ENCODE peak calls at places on chromosomes 13 and 19, in six cellular contexts. One of them, this sample, is unnamed.
A peak's percentile ranks its signal among the peaks of the same experiment; 100 is the strongest.

GRCh38 chr13:48723168-48723567 is 69.4 kb downstream of the CYSLTR2 start:
- DNase-seq in hepatocyte: no peak
- DNase-seq in GM23338: no peak
- DNase-seq in PC-3: no peak
- DNase-seq in neural progenitor cell: no peak
- DNase-seq in MM.1S: no peak
- DNase-seq in this sample: no peak

GRCh38 chr19:49894879-49895565 is 1.7 kb downstream of the IL4I1 start:
- DNase-seq in hepatocyte: no peak
- DNase-seq in GM23338: no peak
- DNase-seq in PC-3: no peak
- DNase-seq in neural progenitor cell: no peak
- DNase-seq in MM.1S: no peak
- DNase-seq in this sample: no peak

GRCh38 chr13:33004454-33004853 is 11.8 kb upstream of the KL start:
- DNase-seq in hepatocyte: no peak
- DNase-seq in GM23338: peak; percentile 24
- DNase-seq in PC-3: no peak
- DNase-seq in neural progenitor cell: no peak
- DNase-seq in MM.1S: no peak
- DNase-seq in this sample: no peak

GRCh38 chr19:18193388-18194207 is 580 bp downstream of the MPV17L2 start:
- DNase-seq in hepatocyte: no peak
- DNase-seq in GM23338: no peak
- DNase-seq in PC-3: peak; percentile 24
- DNase-seq in neural progenitor cell: peak; percentile 45
- DNase-seq in MM.1S: no peak
- DNase-seq in this sample: peak; percentile 23

GRCh38 chr19:10648360-10648759 is 5.8 kb upstream of the ILF3 start:
- DNase-seq in hepatocyte: no peak
- DNase-seq in GM23338: no peak
- DNase-seq in PC-3: no peak
- DNase-seq in neural progenitor cell: no peak
- DNase-seq in MM.1S: no peak
- DNase-seq in this sample: no peak

GRCh38 chr19:50830266-50831025 is 2.9 kb downstream of the KLK15 start:
- DNase-seq in hepatocyte: no peak
- DNase-seq in GM23338: no peak
- DNase-seq in PC-3: no peak
- DNase-seq in neural progenitor cell: no peak
- DNase-seq in MM.1S: no peak
- DNase-seq in this sample: no peak

GRCh38 chr13:95300625-95301134 is 571 bp downstream of the ABCC4 start:
- DNase-seq in hepatocyte: peak; percentile 80
- DNase-seq in GM23338: peak; percentile 70
- DNase-seq in PC-3: peak; percentile 42
- DNase-seq in neural progenitor cell: peak; percentile 73
- DNase-seq in MM.1S: peak; percentile 46
- DNase-seq in this sample: peak; percentile 54

GRCh38 chr19:14517840-14518505 is at the start of gene DNAJB1:
- DNase-seq in hepatocyte: peak; percentile 92
- DNase-seq in GM23338: peak; percentile 70
- DNase-seq in PC-3: peak; percentile 76
- DNase-seq in neural progenitor cell: peak; percentile 79
- DNase-seq in MM.1S: peak; percentile 75
- DNase-seq in this sample: peak; percentile 77

GRCh38 chr13:105220063-105220462 is 1315.4 kb downstream of the EFNB2 start:
- DNase-seq in hepatocyte: no peak
- DNase-seq in GM23338: no peak
- DNase-seq in PC-3: no peak
- DNase-seq in neural progenitor cell: no peak
- DNase-seq in MM.1S: no peak
- DNase-seq in this sample: no peak

GRCh38 chr13:29901714-29902631 is 51.6 kb upstream of the UBL3 start:
- DNase-seq in hepatocyte: peak; percentile 73
- DNase-seq in GM23338: no peak
- DNase-seq in PC-3: peak; percentile 85
- DNase-seq in neural progenitor cell: no peak
- DNase-seq in MM.1S: peak; percentile 58
- DNase-seq in this sample: no peak

GRCh38 chr13:40536443-40537113 is 129.9 kb downstream of the FOXO1 start:
- DNase-seq in hepatocyte: peak; percentile 74
- DNase-seq in GM23338: no peak
- DNase-seq in PC-3: peak; percentile 12
- DNase-seq in neural progenitor cell: no peak
- DNase-seq in MM.1S: no peak
- DNase-seq in this sample: peak; percentile 25

GRCh38 chr13:99496322-99497142 is 4.7 kb upstream of the TM9SF2 start:
- DNase-seq in hepatocyte: no peak
- DNase-seq in GM23338: peak; percentile 67
- DNase-seq in PC-3: no peak
- DNase-seq in neural progenitor cell: no peak
- DNase-seq in MM.1S: peak; percentile 85
- DNase-seq in this sample: no peak

GRCh38 chr19:44891016-44891882 is at the start of gene TOMM40:
- DNase-seq in hepatocyte: peak; percentile 100
- DNase-seq in GM23338: peak; percentile 81
- DNase-seq in PC-3: no peak
- DNase-seq in neural progenitor cell: peak; percentile 100
- DNase-seq in MM.1S: no peak
- DNase-seq in this sample: peak; percentile 33

GRCh38 chr19:17627921-17628320 is 60.2 kb downstream of the UNC13A start:
- DNase-seq in hepatocyte: no peak
- DNase-seq in GM23338: no peak
- DNase-seq in PC-3: no peak
- DNase-seq in neural progenitor cell: no peak
- DNase-seq in MM.1S: no peak
- DNase-seq in this sample: no peak

GRCh38 chr13:33634526-33635111 is 183.3 kb upstream of the RFC3 start:
- DNase-seq in hepatocyte: no peak
- DNase-seq in GM23338: peak; percentile 11
- DNase-seq in PC-3: no peak
- DNase-seq in neural progenitor cell: no peak
- DNase-seq in MM.1S: no peak
- DNase-seq in this sample: no peak

GRCh38 chr19:46080561-46080960 is 39.8 kb upstream of the IGFL4 start:
- DNase-seq in hepatocyte: peak; percentile 26
- DNase-seq in GM23338: no peak
- DNase-seq in PC-3: peak; percentile 50
- DNase-seq in neural progenitor cell: no peak
- DNase-seq in MM.1S: no peak
- DNase-seq in this sample: no peak

GRCh38 chr19:7492142-7493055 is 3.6 kb upstream of the PEX11G start:
- DNase-seq in hepatocyte: no peak
- DNase-seq in GM23338: no peak
- DNase-seq in PC-3: no peak
- DNase-seq in neural progenitor cell: no peak
- DNase-seq in MM.1S: no peak
- DNase-seq in this sample: no peak

GRCh38 chr13:44967656-44968451 is 21.4 kb downstream of the NUFIP1 start:
- DNase-seq in hepatocyte: peak; percentile 33
- DNase-seq in GM23338: no peak
- DNase-seq in PC-3: peak; percentile 18
- DNase-seq in neural progenitor cell: no peak
- DNase-seq in MM.1S: no peak
- DNase-seq in this sample: no peak

GRCh38 chr19:12872255-12872654 is 9.0 kb downstream of the DNASE2 start:
- DNase-seq in hepatocyte: no peak
- DNase-seq in GM23338: peak; percentile 54
- DNase-seq in PC-3: peak; percentile 25
- DNase-seq in neural progenitor cell: no peak
- DNase-seq in MM.1S: no peak
- DNase-seq in this sample: no peak
- TF ChIP-seq EZH2phosphoT487 in hepatocyte: no peak
- TF ChIP-seq EZH2phosphoT487 in GM23338: no peak
- TF ChIP-seq EZH2phosphoT487 in PC-3: no peak
- TF ChIP-seq EZH2phosphoT487 in neural progenitor cell: no peak
- TF ChIP-seq EZH2phosphoT487 in MM.1S: no peak
- TF ChIP-seq EZH2phosphoT487 in this sample: no peak

GRCh38 chr13:110716235-110716505 is 2.7 kb downstream of the ING1 start:
- DNase-seq in hepatocyte: peak; percentile 64
- DNase-seq in GM23338: peak; percentile 46
- DNase-seq in PC-3: peak; percentile 40
- DNase-seq in neural progenitor cell: peak; percentile 57
- DNase-seq in MM.1S: peak; percentile 36
- DNase-seq in this sample: peak; percentile 29
- TF ChIP-seq EZH2phosphoT487 in hepatocyte: no peak
- TF ChIP-seq EZH2phosphoT487 in GM23338: no peak
- TF ChIP-seq EZH2phosphoT487 in PC-3: no peak
- TF ChIP-seq EZH2phosphoT487 in neural progenitor cell: no peak
- TF ChIP-seq EZH2phosphoT487 in MM.1S: no peak
- TF ChIP-seq EZH2phosphoT487 in this sample: no peak

DNA sequence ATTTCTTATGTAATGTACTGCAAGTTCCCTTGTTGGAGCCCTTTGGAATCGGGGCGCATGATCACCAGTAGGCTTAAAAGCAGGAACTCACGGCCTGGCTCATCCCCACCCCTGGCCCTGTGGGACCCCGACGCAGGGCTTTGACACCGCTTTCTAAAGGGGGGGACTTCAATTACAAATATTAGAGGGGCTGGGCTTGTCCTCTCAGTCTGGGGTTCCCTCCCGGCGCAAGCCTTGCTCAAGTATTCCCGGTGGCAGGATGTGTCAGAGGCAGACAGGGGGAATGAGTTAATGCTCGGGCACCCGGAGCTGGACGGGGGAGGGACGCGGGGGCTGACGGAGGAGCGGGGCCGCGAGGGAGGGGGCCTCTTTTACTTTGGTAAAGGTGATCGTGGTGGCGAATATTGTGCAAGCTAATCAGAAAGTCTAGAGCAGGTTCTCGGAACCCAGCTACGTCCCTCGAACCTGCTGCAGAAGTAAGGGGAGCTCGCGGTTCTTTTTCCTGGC is 1.2 kb downstream of the FGF14 start:
- DNase-seq in hepatocyte: no peak
- DNase-seq in GM23338: peak; percentile 45
- DNase-seq in PC-3: no peak
- DNase-seq in neural progenitor cell: peak; percentile 47
- DNase-seq in MM.1S: no peak
- DNase-seq in this sample: no peak
- TF ChIP-seq EZH2phosphoT487 in hepatocyte: no peak
- TF ChIP-seq EZH2phosphoT487 in GM23338: no peak
- TF ChIP-seq EZH2phosphoT487 in PC-3: no peak
- TF ChIP-seq EZH2phosphoT487 in neural progenitor cell: no peak
- TF ChIP-seq EZH2phosphoT487 in MM.1S: no peak
- TF ChIP-seq EZH2phosphoT487 in this sample: no peak

GRCh38 chr13:50387124-50387581 is 371.9 kb downstream of the KCNRG start:
- DNase-seq in hepatocyte: peak; percentile 69
- DNase-seq in GM23338: peak; percentile 72
- DNase-seq in PC-3: peak; percentile 9
- DNase-seq in neural progenitor cell: peak; percentile 75
- DNase-seq in MM.1S: peak; percentile 75
- DNase-seq in this sample: peak; percentile 75

GRCh38 chr13:50386527-50387123 is 371.4 kb downstream of the KCNRG start:
- DNase-seq in hepatocyte: peak; percentile 34
- DNase-seq in GM23338: peak; percentile 47
- DNase-seq in PC-3: peak; percentile 12
- DNase-seq in neural progenitor cell: peak; percentile 56
- DNase-seq in MM.1S: no peak
- DNase-seq in this sample: no peak

GRCh38 chr13:50389726-50390125 is 374.5 kb downstream of the KCNRG start:
- DNase-seq in hepatocyte: no peak
- DNase-seq in GM23338: no peak
- DNase-seq in PC-3: no peak
- DNase-seq in neural progenitor cell: no peak
- DNase-seq in MM.1S: no peak
- DNase-seq in this sample: no peak

GRCh38 chr13:50390503-50391248 is 375.4 kb downstream of the KCNRG start:
- DNase-seq in hepatocyte: no peak
- DNase-seq in GM23338: no peak
- DNase-seq in PC-3: no peak
- DNase-seq in neural progenitor cell: no peak
- DNase-seq in MM.1S: no peak
- DNase-seq in this sample: no peak

GRCh38 chr13:50388481-50388880 is 373.2 kb downstream of the KCNRG start:
- DNase-seq in hepatocyte: no peak
- DNase-seq in GM23338: no peak
- DNase-seq in PC-3: no peak
- DNase-seq in neural progenitor cell: no peak
- DNase-seq in MM.1S: no peak
- DNase-seq in this sample: no peak
- TF ChIP-seq EZH2phosphoT487 in hepatocyte: no peak
- TF ChIP-seq EZH2phosphoT487 in GM23338: no peak
- TF ChIP-seq EZH2phosphoT487 in PC-3: no peak
- TF ChIP-seq EZH2phosphoT487 in neural progenitor cell: no peak
- TF ChIP-seq EZH2phosphoT487 in MM.1S: no peak
- TF ChIP-seq EZH2phosphoT487 in this sample: no peak